ENCODE peak calls at places on chromosomes 4 and X, in five cellular contexts. Z, F, I, L and G are unnamed samples.
A peak's percentile ranks its signal among the peaks of the same experiment; 100 is the strongest.

GRCh38 chrX:40104649-40105015 is 6.9 kb upstream of the BCOR start:
- DNase-seq in Z (peak; percentile 75), F (peak; percentile 76), I (peak; percentile 79), L (peak; percentile 72), G (peak; percentile 84)

GRCh38 chrX:76509775-76510174 is 82.3 kb downstream of the MAGEE1 start:
- DNase-seq in Z (no peak), F (no peak), I (no peak), L (no peak), G (no peak)

GRCh38 chr4:112099701-112100289 is 45.5 kb upstream of the FAM241A start:
- DNase-seq in Z (no peak), F (no peak), I (peak; percentile 79), L (no peak), G (no peak)

GRCh38 chrX:154030715-154031305 is 11.1 kb upstream of the IRAK1 start:
- DNase-seq in Z (no peak), F (no peak), I (no peak), L (no peak), G (no peak)

GRCh38 chr4:89242864-89243740 is 64.5 kb downstream of the GPRIN3 start:
- DNase-seq in Z (no peak), F (no peak), I (no peak), L (no peak), G (no peak)

GRCh38 chr4:43766648-43767047 is 682.0 kb downstream of the KCTD8 start:
- DNase-seq in Z (no peak), F (no peak), I (no peak), L (no peak), G (no peak)

GRCh38 chr4:109588176-109588575 is 28.1 kb downstream of the MCUB start:
- DNase-seq in Z (peak; percentile 35), F (no peak), I (no peak), L (no peak), G (no peak)

GRCh38 chr4:51830146-51830545 is 12.8 kb upstream of the DCUN1D4 start:
- DNase-seq in Z (no peak), F (no peak), I (no peak), L (no peak), G (no peak)

GRCh38 chr4:156767911-156768415 is 203.6 kb downstream of the PDGFC start:
- DNase-seq in Z (no peak), F (no peak), I (no peak), L (no peak), G (no peak)

GRCh38 chr4:81724925-81725329 is 253.2 kb upstream of the RASGEF1B start:
- DNase-seq in Z (peak; percentile 63), F (peak; percentile 79), I (peak; percentile 18), L (peak; percentile 59), G (peak; percentile 84)

GRCh38 chr4:133151301-133151680 is 2.2 kb downstream of the PCDH10 start:
- DNase-seq in Z (no peak), F (no peak), I (peak; percentile 7), L (peak; percentile 8), G (peak; percentile 77)

GRCh38 chr4:133149932-133150642 is 993 bp downstream of the PCDH10 start:
- DNase-seq in Z (no peak), F (no peak), I (peak; percentile 18), L (peak; percentile 2), G (no peak)

GRCh38 chr4:133151681-133152329 is 2.7 kb downstream of the PCDH10 start:
- DNase-seq in Z (no peak), F (no peak), I (peak; percentile 30), L (peak; percentile 16), G (peak; percentile 45)

GRCh38 chr4:133149364-133149695 is 236 bp downstream of the PCDH10 start:
- DNase-seq in Z (no peak), F (no peak), I (no peak), L (no peak), G (no peak)

DNA sequence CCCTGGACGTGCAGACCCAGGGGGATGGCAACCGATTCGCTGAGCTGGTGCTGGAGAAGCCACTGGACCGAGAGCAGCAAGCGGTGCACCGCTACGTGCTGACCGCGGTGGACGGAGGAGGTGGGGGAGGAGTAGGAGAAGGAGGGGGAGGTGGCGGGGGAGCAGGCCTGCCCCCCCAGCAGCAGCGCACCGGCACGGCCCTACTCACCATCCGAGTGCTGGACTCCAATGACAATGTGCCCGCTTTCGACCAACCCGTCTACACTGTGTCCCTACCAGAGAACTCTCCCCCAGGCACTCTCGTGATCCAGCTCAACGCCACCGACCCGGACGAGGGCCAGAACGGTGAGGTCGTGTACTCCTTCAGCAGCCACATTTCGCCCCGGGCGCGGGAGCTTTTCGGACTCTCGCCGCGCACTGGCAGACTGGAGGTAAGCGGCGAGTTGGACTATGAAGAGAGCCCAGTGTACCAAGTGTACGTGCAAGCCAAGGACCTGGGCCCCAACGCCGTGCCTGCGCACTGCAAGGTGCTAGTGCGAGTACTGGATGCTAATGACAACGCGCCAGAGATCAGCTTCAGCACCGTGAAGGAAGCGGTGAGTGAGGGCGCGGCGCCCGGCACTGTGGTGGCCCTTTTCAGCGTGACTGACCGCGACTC is 1.7 kb downstream of the PCDH10 start:
- DNase-seq in Z (no peak), F (no peak), I (peak; percentile 16), L (peak; percentile 18), G (peak; percentile 79)
- H3K27ac ChIP-seq in Z (no peak overlapping the region), F (no peak overlapping the region), I (no peak overlapping the region), L (no peak overlapping the region), G (peak overlapping the region; percentile 23)

GRCh38 chr4:67151376-67152343 is 393.6 kb downstream of the CENPC start:
- DNase-seq in Z (no peak), F (no peak), I (peak; percentile 20), L (no peak), G (no peak)
- H3K9me3 ChIP-seq in Z (no peaks in the 10 kb centered on the region), F (no peaks in the 10 kb centered on the region), I (no peaks in the 10 kb centered on the region), L (no peaks in the 10 kb centered on the region), G (peaks cover 1% of the 10 kb centered on the region)

GRCh38 chr4:31291238-31291637 is 571.1 kb downstream of the PCDH7 start:
- DNase-seq in Z (no peak), F (no peak), I (no peak), L (no peak), G (no peak)
- H3K4me3 ChIP-seq in Z (no peak overlapping the region), F (no peak overlapping the region), I (no peak overlapping the region), L (no peak overlapping the region), G (no peak overlapping the region)

GRCh38 chr4:182807346-182807745 is 109.8 kb downstream of the DCTD start:
- DNase-seq in Z (no peak), F (no peak), I (no peak), L (peak; percentile 20), G (no peak)
- H3K27ac ChIP-seq in Z (no peak overlapping the region), F (no peak overlapping the region), I (no peak overlapping the region), L (no peak overlapping the region), G (no peak overlapping the region)

GRCh38 chr4:24963277-24963676 is 50.4 kb upstream of the CCDC149 start:
- DNase-seq in Z (no peak), F (no peak), I (no peak), L (no peak), G (no peak)
- H3K9me3 ChIP-seq in Z (no peaks in the 10 kb centered on the region), F (no peaks in the 10 kb centered on the region), I (no peaks in the 10 kb centered on the region), L (no peaks in the 10 kb centered on the region), G (no peaks in the 10 kb centered on the region)

GRCh38 chr4:153789741-153790651 is 1.1 kb upstream of the SFRP2 start:
- DNase-seq in Z (no peak), F (no peak), I (no peak), L (no peak), G (no peak)

GRCh38 chr4:153792007-153792892 is 3.4 kb upstream of the SFRP2 start:
- DNase-seq in Z (peak; percentile 28), F (peak; percentile 76), I (peak; percentile 25), L (peak; percentile 68), G (peak; percentile 87)

GRCh38 chr4:153794001-153794400 is 5.1 kb upstream of the SFRP2 start:
- DNase-seq in Z (no peak), F (no peak), I (no peak), L (no peak), G (no peak)

GRCh38 chr4:153790962-153791551 is 2.2 kb upstream of the SFRP2 start:
- DNase-seq in Z (no peak), F (peak; percentile 70), I (peak; percentile 24), L (no peak), G (peak; percentile 60)

GRCh38 chr4:153792893-153793227 is 4.0 kb upstream of the SFRP2 start:
- DNase-seq in Z (no peak), F (no peak), I (no peak), L (no peak), G (no peak)
- H3K4me3 ChIP-seq in Z (no peak overlapping the region), F (no peak overlapping the region), I (peak overlapping the region; percentile 24), L (no peak overlapping the region), G (no peak overlapping the region)